ENCODE peak calls at places on chromosomes 12 and 14, in four cellular contexts. R is left ventricle myocardium inferior, F is progenitor cell of endocrine pancreas, I is mammary epithelial cell. E is an unnamed sample.

GRCh38 chr14:101933209-101933608 is 31.2 kb upstream of the DYNC1H1 start:
- DNase-seq in R (no peak), F (no peak), I (no peak), E (no peak)

GRCh38 chr14:55097894-55098560 is 31.0 kb upstream of the LGALS3 start:
- DNase-seq in I (peak), F (no peak), R (no peak), E (no peak)

GRCh38 chr14:52354257-52354656 is 40.1 kb downstream of the PTGER2 start:
- DNase-seq in I (no peak), R (no peak), F (no peak), E (no peak)

GRCh38 chr14:101355284-101355683 is 206.0 kb upstream of the DIO3 start:
- DNase-seq in F (no peak), I (no peak), R (no peak), E (no peak)

GRCh38 chr14:68552075-68552474 is 240.8 kb downstream of the ZFP36L1 start:
- DNase-seq in R (no peak), F (no peak), I (no peak), E (no peak)

GRCh38 chr12:1203735-1204019 is 212.7 kb downstream of the ERC1 start:
- DNase-seq in I (no peak), F (no peak), R (no peak), E (no peak)

GRCh38 chr14:77053046-77053841 is 24.7 kb upstream of the IRF2BPL start:
- DNase-seq in I (no peak), F (peak), R (peak), E (peak)

GRCh38 chr12:10720974-10721565 is 2.1 kb downstream of the YBX3 start:
- DNase-seq in R (no peak), F (no peak), I (no peak), E (no peak)

GRCh38 chr12:47343684-47344567 is 264.2 kb upstream of the AMIGO2 start:
- DNase-seq in F (no peak), R (no peak), I (peak), E (no peak)

GRCh38 chr14:89614009-89614691 is 197.1 kb upstream of the FOXN3 start:
- DNase-seq in R (no peak), I (no peak), F (no peak), E (no peak)

GRCh38 chr12:51531284-51531981 is 59.6 kb upstream of the SCN8A start:
- DNase-seq in I (no peak), F (no peak), R (no peak), E (no peak)

GRCh38 chr14:72851660-72852059 is 42.2 kb downstream of the DPF3 start:
- DNase-seq in F (no peak), R (no peak), I (no peak), E (no peak)

GRCh38 chr12:22190-22529 is 44.4 kb upstream of the IQSEC3 start:
- DNase-seq in R (no peak), F (no peak), I (no peak), E (no peak)

GRCh38 chr14:95119336-95119735 is 38.0 kb downstream of the DICER1 start:
- DNase-seq in I (no peak), F (no peak), R (no peak), E (no peak)

DNA sequence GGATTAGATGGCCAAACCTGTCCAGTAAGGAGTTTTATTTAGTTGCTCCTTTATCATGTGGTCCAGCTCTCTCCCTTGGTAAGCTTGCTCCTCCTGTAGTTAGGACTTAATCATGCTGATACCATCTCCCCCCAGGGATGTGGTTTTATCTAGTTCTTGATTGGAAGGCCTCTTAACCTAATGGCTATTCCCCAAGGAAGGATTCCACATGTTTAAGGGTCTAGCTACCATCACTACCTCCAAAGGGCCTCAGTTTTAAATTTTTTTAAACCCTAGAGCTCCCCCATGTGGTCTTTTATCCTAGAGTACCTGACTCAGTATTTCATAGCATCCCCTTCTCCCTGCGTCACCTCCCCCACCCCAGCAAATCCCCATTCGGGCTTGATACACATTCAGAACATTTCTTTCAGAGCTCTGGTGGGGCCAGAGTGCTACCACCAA is 22.5 kb downstream of the MAP3K12 start:
- DNase-seq in F (no peak), I (no peak), R (no peak), E (no peak)
- TF ChIP-seq CTCF in F (peak), I (peak), R (peak), E (peak)

DNA sequence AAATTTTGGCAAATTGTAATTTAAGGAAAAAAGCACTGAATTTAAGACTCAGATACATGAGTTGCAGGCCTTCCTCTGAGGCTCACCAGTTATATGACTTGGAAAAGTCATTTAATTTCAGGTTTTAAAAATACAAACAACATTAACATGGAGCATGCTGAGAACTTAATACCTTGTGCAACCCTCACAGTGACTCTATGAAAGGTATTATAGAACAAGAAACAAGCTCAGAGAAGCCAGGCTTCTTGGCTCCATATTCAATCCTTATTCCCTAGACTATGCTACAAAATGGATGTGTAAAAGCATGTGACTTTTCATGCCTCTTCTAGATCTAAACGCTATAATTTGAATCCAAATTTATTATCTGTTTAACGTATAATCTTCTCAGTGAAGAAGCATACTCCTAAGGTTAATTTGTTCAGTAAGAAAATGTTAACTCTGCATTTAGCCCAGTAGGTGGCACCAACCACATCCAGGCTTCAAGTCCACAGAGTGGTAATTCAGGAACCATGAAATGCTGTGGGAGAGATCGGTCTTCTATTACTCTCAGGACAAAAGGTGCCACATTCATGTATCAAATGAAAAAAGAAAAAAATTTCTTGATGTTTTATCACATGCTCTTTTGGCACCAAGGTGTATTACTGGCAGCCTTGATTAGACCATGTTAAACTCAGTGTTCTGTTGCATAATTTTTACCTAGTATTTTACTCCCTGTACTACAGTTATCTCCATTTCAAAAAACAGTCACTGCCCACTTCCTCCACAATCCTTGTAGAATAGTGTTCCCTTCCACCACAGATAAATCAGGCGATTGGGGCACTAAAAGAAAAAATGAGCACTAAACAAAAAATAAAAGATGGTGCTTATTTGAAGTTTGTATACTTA is 9.3 kb downstream of the CCDC196 start:
- DNase-seq in I (peak), R (no peak), F (no peak), E (peak)
- TF ChIP-seq CTCF in I (peak), R (peak), F (peak), E (peak)

DNA sequence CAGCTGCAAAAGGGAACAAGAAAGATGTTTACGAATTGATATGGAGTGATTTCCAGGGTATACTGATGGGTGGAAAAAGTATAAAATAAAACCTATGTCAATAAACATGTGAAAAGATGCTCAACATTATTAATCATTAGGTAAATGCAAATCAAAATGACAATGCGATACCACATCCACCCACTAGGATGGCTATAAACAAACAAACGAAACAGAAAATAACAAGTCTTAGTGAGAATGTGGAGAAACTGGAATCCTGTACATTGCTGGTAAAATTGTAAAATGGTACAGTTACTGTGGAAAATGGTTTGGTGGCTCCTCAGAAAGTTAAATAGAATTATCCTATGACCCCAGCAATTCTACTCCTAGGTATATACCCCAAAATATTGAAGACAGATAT is 9.5 kb upstream of the BEST3 start:
- DNase-seq in R (no peak), I (no peak), F (no peak), E (no peak)
- TF ChIP-seq CTCF in R (no peak), I (peak), F (peak), E (peak)

GRCh38 chr12:124795081-124795948 is 68.3 kb downstream of the SCARB1 start:
- DNase-seq in F (no peak), R (no peak), I (no peak), E (no peak)

GRCh38 chr12:124790650-124791400 is 72.8 kb downstream of the SCARB1 start:
- DNase-seq in I (no peak), F (no peak), R (no peak), E (no peak)

GRCh38 chr12:124792177-124792576 is 71.5 kb downstream of the SCARB1 start:
- DNase-seq in I (no peak), R (no peak), F (no peak), E (no peak)

GRCh38 chr12:124796303-124796957 is 67.2 kb downstream of the SCARB1 start:
- DNase-seq in I (no peak), R (no peak), F (no peak), E (no peak)

GRCh38 chr12:124792961-124793441 is 70.7 kb downstream of the SCARB1 start:
- DNase-seq in F (no peak), I (no peak), R (no peak), E (no peak)
- TF ChIP-seq CTCF in F (no peak), I (no peak), R (no peak), E (no peak)

DNA sequence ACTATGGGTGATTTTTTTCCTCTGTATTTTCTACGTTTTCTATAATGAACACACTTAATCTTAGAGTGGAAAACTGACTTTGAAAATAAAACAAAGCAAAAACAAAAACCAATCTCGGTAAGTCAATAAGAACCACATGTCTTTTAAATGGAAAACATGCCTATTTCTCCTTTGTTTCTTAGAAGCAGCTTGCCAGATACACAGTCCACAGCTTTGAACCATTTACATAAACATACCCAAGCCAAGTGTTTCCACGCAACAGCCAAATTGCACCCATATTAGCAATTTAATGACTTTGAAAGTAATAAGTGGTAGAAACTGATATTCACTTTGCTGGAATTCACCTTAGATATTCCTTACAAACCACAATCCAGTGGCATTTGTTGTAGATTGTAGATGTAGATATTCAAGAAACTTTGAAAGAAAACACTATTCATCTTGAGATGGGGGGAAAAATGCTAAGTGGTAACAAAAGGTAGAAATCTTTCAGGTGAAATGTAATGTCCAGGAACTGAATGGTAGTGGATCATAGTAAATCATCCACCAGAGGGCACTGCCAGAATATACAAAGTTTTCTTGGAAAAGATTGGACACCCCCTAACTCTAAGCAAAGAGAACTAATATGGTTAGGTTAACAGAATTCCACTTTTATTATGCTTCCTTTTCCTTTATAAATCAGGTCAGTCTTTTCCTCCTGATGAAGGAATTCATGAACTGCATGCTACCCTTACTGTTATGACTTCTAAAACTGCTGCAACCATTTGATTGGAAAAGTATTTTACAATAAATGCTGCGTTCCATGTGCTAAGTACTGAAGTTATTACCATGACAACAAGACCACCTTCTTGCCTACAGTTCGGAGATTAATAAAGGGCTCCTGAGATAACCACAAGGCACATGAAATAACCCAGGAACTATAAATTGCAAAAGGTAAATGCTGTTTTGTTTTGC is 69.8 kb downstream of the RERG start:
- DNase-seq in I (no peak), F (no peak), R (no peak), E (no peak)
- TF ChIP-seq CTCF in I (peak), F (peak), R (peak), E (peak)

GRCh38 chr14:97298775-97299174 is 501.6 kb downstream of the VRK1 start:
- DNase-seq in F (no peak), I (no peak), R (no peak), E (no peak)

GRCh38 chr14:97301931-97302559 is 504.9 kb downstream of the VRK1 start:
- DNase-seq in I (no peak), F (no peak), R (no peak), E (no peak)

GRCh38 chr14:97295108-97295710 is 498.0 kb downstream of the VRK1 start:
- DNase-seq in I (no peak), F (no peak), R (no peak), E (no peak)

GRCh38 chr14:97299661-97300060 is 502.5 kb downstream of the VRK1 start:
- DNase-seq in I (no peak), R (no peak), F (no peak), E (peak)

DNA sequence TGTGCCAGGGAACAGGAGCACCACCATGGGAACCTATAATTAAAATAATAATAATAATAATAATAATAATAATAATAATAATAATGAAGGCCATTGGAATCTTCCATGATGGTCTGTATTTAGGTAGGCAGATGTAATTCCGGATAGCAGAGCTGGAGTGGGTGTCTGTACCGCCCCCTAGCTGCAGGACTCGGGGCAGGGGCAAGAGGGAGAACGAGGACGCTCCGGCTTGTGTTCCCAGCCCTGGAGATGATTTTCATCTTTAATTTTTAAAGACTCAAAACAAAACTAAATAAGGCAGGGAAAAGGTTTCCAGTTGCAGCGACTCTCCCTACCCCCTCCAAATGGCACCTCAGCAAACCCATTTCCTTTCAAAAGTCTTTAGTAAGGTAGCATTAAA is 501.1 kb downstream of the VRK1 start:
- DNase-seq in I (no peak), F (no peak), R (no peak), E (peak)
- TF ChIP-seq CTCF in I (no peak), F (peak), R (no peak), E (peak)

E was measured in nephron progenitor cell.